ENCODE peak calls at places on chromosomes 4 and X, in eight cellular contexts. B is effector memory CD4-positive, alpha-beta T cell; C is fibroblast of lung; T is body of pancreas; L is AG04450; A is psoas muscle; E is astrocyte; V is upper lobe of left lung. G is an unnamed sample.
A peak's percentile ranks its signal among the peaks of the same experiment; 100 is the strongest.

GRCh38 chr4:95898226-95898625 is 58.3 kb downstream of the PDHA2 start:
- DNase-seq in B (no peak), T (no peak), A (no peak), C (no peak), E (no peak), L (no peak), V (no peak), G (no peak)

GRCh38 chr4:1720163-1720983 is 750 bp downstream of the TMEM129 start:
- DNase-seq in V (peak; percentile 93), A (peak; percentile 75), L (no peak), C (peak; percentile 47), B (no peak), T (peak; percentile 60), E (no peak), G (peak; percentile 79)

GRCh38 chr4:155600246-155600645 is 66.4 kb upstream of the GUCY1A1 start:
- DNase-seq in T (no peak), E (peak; percentile 67), A (no peak), V (no peak), C (peak; percentile 71), L (no peak), B (no peak), G (no peak)

GRCh38 chr4:145069361-145069760 is 28.6 kb downstream of the ANAPC10 start:
- DNase-seq in E (peak; percentile 70), A (no peak), L (peak; percentile 16), V (no peak), T (no peak), B (no peak), C (peak; percentile 80), G (no peak)

GRCh38 chrX:10597871-10598270 is 22.5 kb downstream of the MID1 start:
- DNase-seq in T (peak; percentile 6), E (no peak), C (no peak), V (no peak), B (no peak), L (no peak), A (no peak), G (peak; percentile 71)

GRCh38 chrX:39324233-39324632 is 523.0 kb downstream of the MID1IP1 start:
- DNase-seq in B (no peak), T (no peak), L (no peak), A (no peak), E (no peak), C (no peak), V (no peak), G (no peak)

GRCh38 chrX:101057095-101057714 is 5.3 kb upstream of the TRMT2B start:
- DNase-seq in A (no peak), T (no peak), L (no peak), E (peak; percentile 50), B (no peak), C (peak; percentile 66), V (no peak), G (no peak)

GRCh38 chr4:6332042-6332668 is 62.5 kb downstream of the WFS1 start:
- DNase-seq in C (no peak), E (no peak), B (no peak), T (peak; percentile 54), A (peak; percentile 44), L (no peak), V (no peak), G (peak; percentile 88)

GRCh38 chr4:107133965-107134364 is 97.9 kb upstream of the DKK2 start:
- DNase-seq in L (no peak), T (no peak), V (no peak), E (no peak), C (no peak), B (no peak), A (no peak), G (no peak)

GRCh38 chr4:153497091-153497531 is 31.0 kb downstream of the TMEM131L start:
- DNase-seq in V (no peak), C (peak; percentile 64), L (no peak), A (no peak), E (peak; percentile 45), B (no peak), T (no peak), G (peak; percentile 69)

GRCh38 chr4:20723019-20723418 is 22.8 kb downstream of the PACRGL start:
- DNase-seq in C (peak; percentile 6), E (no peak), B (no peak), V (no peak), A (no peak), T (no peak), L (no peak), G (no peak)

GRCh38 chrX:150730719-150731118 is 37.5 kb downstream of the MTMR1 start:
- DNase-seq in T (no peak), C (peak; percentile 52), E (peak; percentile 51), A (no peak), L (no peak), B (no peak), V (no peak), G (no peak)

GRCh38 chr4:156347412-156348075 is 393.9 kb upstream of the CTSO start:
- DNase-seq in B (no peak), T (no peak), C (peak; percentile 81), V (no peak), L (no peak), E (peak; percentile 74), A (no peak), G (peak; percentile 50)

GRCh38 chr4:38024203-38024504 is 64.0 kb downstream of the PTTG2 start:
- DNase-seq in E (peak; percentile 12), L (no peak), T (peak; percentile 14), V (no peak), C (no peak), B (no peak), A (no peak), G (no peak)

GRCh38 chr4:119040711-119041185 is 94.9 kb upstream of the MYOZ2 start:
- DNase-seq in V (no peak), B (no peak), T (no peak), E (peak; percentile 93), C (peak; percentile 94), A (peak; percentile 84), L (peak; percentile 80), G (peak; percentile 78)

GRCh38 chr4:128358231-128358902 is 70.8 kb upstream of the PGRMC2 start:
- DNase-seq in L (peak; percentile 83), C (peak; percentile 82), A (no peak), B (no peak), V (no peak), E (peak; percentile 74), T (peak; percentile 18), G (no peak)

GRCh38 chr4:10534820-10535219 is 77.6 kb upstream of the ZNF518B start:
- DNase-seq in A (no peak), L (no peak), E (no peak), T (no peak), C (no peak), B (no peak), V (no peak), G (no peak)

GRCh38 chr4:110361921-110362320 is 114.0 kb upstream of the ENPEP start:
- DNase-seq in B (no peak), C (peak; percentile 93), A (no peak), E (peak; percentile 90), L (no peak), V (no peak), T (no peak), G (no peak)

GRCh38 chr4:25107827-25108516 is 52.3 kb downstream of the SEPSECS start:
- DNase-seq in A (no peak), E (no peak), L (no peak), T (peak; percentile 72), B (no peak), C (no peak), V (peak; percentile 28), G (no peak)

GRCh38 chr4:76596713-76597112 is 161.7 kb downstream of the SHROOM3 start:
- DNase-seq in T (no peak), E (no peak), B (no peak), C (no peak), V (peak; percentile 46), A (no peak), L (no peak), G (no peak)

GRCh38 chr4:76463568-76463967 is 28.5 kb downstream of the SHROOM3 start:
- DNase-seq in L (no peak), A (no peak), V (no peak), E (no peak), B (no peak), T (no peak), C (no peak), G (no peak)

GRCh38 chrX:140764401-140764919 is 54.9 kb downstream of the LINC00632 start:
- DNase-seq in T (peak; percentile 46), A (peak; percentile 52), V (peak; percentile 38), C (peak; percentile 67), B (no peak), L (peak; percentile 18), E (peak; percentile 45), G (peak; percentile 86)

GRCh38 chrX:2351321-2351720 is 149.5 kb downstream of the DHRSX start:
- DNase-seq in L (peak; percentile 54), T (no peak), A (no peak), V (no peak), E (peak; percentile 70), B (no peak), C (peak; percentile 81), G (no peak)

GRCh38 chr4:94714360-94714759 is 43.4 kb upstream of the BMPR1B start:
- DNase-seq in V (no peak), B (no peak), E (peak; percentile 36), L (no peak), T (no peak), A (no peak), C (peak; percentile 41), G (no peak)
- H3K4me3 ChIP-seq in V (no peak overlapping the region), B (no peak overlapping the region), E (no peak overlapping the region), L (no peak overlapping the region), T (no peak overlapping the region), A (no peak overlapping the region), C (no peak overlapping the region), G (no peak overlapping the region)

DNA sequence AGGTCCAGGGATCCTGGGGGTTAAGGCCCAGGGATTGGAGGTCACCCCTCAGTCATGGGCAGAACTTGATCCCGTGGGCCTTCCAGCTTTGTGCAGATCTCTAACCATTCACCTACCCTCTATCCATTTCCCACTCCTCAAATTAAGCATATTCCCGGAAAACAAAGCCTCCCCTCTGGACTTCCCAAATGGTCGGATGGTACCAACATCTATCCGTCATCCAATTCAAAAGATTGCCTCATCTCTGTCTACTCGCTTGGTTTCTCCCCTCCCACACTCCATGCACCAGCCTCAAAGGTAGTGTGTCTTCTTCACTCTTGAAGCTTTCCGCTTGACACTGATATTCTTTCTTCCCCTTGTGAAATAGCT is 473 bp upstream of the BCLAF3 start:
- DNase-seq in E (no peak), B (no peak), L (no peak), C (no peak), T (no peak), A (no peak), V (no peak), G (no peak)
- H3K4me3 ChIP-seq in E (peak overlapping the region; percentile 16), B (peak overlapping the region; percentile 48), L (peak overlapping the region; percentile 47), C (peak overlapping the region; percentile 51), T (no peak overlapping the region), A (peak overlapping the region; percentile 87), V (peak overlapping the region; percentile 73), G (no peak overlapping the region)

DNA sequence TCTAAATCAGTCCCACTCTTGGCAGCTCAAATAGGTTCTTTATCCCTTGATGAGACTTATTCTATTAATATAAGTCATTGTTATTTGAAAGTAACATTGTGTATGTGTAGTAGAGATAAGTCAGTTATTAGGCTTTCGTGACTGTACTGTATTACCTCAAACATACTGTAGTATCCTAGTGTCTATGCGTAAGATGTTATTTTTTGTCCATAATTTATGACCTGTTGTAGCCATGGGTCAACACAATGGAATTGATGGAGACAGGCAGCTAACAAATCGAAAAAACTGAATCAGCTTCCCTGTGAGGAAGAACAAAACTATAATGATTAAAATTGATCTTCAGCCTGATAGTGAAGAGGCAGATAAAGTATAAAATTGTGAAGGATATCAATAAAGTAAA is 41.8 kb downstream of the CLCN3 start:
- DNase-seq in C (no peak), L (no peak), E (no peak), A (no peak), T (no peak), B (no peak), V (no peak), G (no peak)
- H3K4me3 ChIP-seq in C (peak overlapping the region; percentile 91), L (no peak overlapping the region), E (no peak overlapping the region), A (peak overlapping the region; percentile 70), T (no peak overlapping the region), B (no peak overlapping the region), V (no peak overlapping the region), G (no peak overlapping the region)

GRCh38 chr4:26884486-26884988 is 23.9 kb downstream of the STIM2 start:
- DNase-seq in V (no peak), L (no peak), A (no peak), C (no peak), E (no peak), B (no peak), T (no peak), G (no peak)
- H3K4me3 ChIP-seq in V (no peak overlapping the region), L (no peak overlapping the region), A (no peak overlapping the region), C (no peak overlapping the region), E (no peak overlapping the region), B (peak overlapping the region; percentile 7), T (no peak overlapping the region), G (no peak overlapping the region)

G was measured in endodermal cell.